ENCODE peak calls at places on chromosomes 13 and 19, in five cellular contexts. E is IMR-90, X is mammary epithelial cell, C is GM23338, L is GM12878. V is an unnamed sample.
A peak's percentile ranks its signal among the peaks of the same experiment; 100 is the strongest.

GRCh38 chr13:109918179-109918651 is 131.8 kb upstream of the IRS2 start:
- DNase-seq in E (peak; percentile 30), X (no peak), C (no peak), L (no peak), V (peak; percentile 14)

GRCh38 chr19:10238172-10238783 is 7.1 kb upstream of the S1PR2 start:
- DNase-seq in E (peak; percentile 91), X (no peak), C (no peak), L (no peak), V (peak; percentile 36)

GRCh38 chr19:9913237-9914000 is 22.9 kb downstream of the OLFM2 start:
- DNase-seq in E (no peak), X (no peak), C (no peak), L (no peak), V (peak; percentile 26)

GRCh38 chr13:99981115-99982020 is at the start of gene ZIC2:
- DNase-seq in E (no peak), X (peak; percentile 60), C (peak; percentile 86), L (no peak), V (no peak)

GRCh38 chr19:45145270-45146189 is 15.3 kb downstream of the NKPD1 start:
- DNase-seq in E (no peak), X (no peak), C (no peak), L (no peak), V (no peak)

GRCh38 chr19:50565984-50566903 is 2.0 kb downstream of the LRRC4B start:
- DNase-seq in E (no peak), X (no peak), C (peak; percentile 85), L (no peak), V (no peak)

GRCh38 chr13:74301200-74302063 is 167.2 kb upstream of the KLF12 start:
- DNase-seq in E (peak; percentile 24), X (no peak), C (peak; percentile 39), L (no peak), V (no peak)

GRCh38 chr13:24725379-24725778 is 38.6 kb upstream of the RNF17 start:
- DNase-seq in E (no peak), X (no peak), C (no peak), L (no peak), V (no peak)

GRCh38 chr19:30694156-30694555 is 322.0 kb downstream of the ZNF536 start:
- DNase-seq in E (no peak), X (no peak), C (no peak), L (no peak), V (no peak)

GRCh38 chr19:19403373-19403901 is 2.0 kb upstream of the GATAD2A start:
- DNase-seq in E (peak; percentile 44), X (peak; percentile 56), C (no peak), L (no peak), V (peak; percentile 51)

GRCh38 chr19:55545443-55545842 is at the start of gene SBK3:
- DNase-seq in E (no peak), X (no peak), C (no peak), L (no peak), V (no peak)
- H2AFZ ChIP-seq in E (peak within 1 kb of the TSS; percentile 82), X (no peak within 1 kb of the TSS), C (peak within 1 kb of the TSS; percentile 43), L (no peak within 1 kb of the TSS), V (no peak within 1 kb of the TSS)

GRCh38 chr19:28920269-28921066 is 292.5 kb downstream of the UQCRFS1 start:
- DNase-seq in E (peak; percentile 24), X (no peak), C (peak; percentile 29), L (no peak), V (no peak)
- H2AFZ ChIP-seq in E (peak overlapping the region; percentile 3), X (no peak overlapping the region), C (peak overlapping the region; percentile 98), L (no peak overlapping the region), V (no peak overlapping the region)

DNA sequence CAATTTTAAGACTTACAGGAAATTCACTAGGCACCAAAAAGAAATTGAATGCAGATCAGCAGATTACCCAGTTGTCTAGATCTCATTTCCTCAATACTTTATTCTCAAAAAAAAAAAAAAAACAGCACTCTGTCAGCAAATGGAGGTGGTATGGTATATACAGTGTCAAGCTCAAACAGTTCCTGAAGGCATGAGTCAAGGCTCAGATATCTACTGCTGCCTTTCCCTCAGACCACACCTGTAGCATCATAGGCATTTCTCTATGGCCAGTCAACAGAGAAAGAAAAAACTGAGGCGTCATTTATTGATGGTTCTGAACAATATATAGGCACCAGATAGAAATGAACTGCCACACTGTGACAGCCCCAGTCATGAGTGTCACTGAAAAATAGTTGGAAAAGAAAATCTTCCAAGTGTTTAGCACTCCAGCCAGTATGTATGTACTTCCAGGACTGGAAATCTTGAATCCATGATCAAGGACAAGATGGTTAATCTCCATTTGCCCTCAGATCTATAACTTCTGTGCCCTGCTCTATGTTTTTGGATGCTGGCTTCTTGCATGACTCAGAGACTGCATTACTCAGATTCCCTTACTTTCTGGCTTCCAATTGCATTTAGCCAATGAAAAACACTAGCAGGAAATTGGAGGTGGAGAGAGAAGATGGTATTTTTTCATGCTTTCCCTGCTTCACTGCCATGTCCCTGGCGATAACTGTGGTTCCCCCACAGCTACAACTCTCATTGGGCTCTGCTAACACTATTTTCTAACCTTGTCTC is 8.4 kb upstream of the COG3 start:
- DNase-seq in E (peak; percentile 69), X (peak; percentile 87), C (no peak), L (no peak), V (no peak)
- H2AFZ ChIP-seq in E (peak overlapping the region; percentile 87), X (peak overlapping the region; percentile 71), C (no peak overlapping the region), L (no peak overlapping the region), V (no peak overlapping the region)

GRCh38 chr19:49474545-49474930 is 523 bp downstream of the FLT3LG start:
- DNase-seq in E (no peak), X (no peak), C (no peak), L (no peak), V (no peak)
- H2AFZ ChIP-seq in E (peak overlapping the region; percentile 96), X (peak overlapping the region; percentile 87), C (no peak overlapping the region), L (peak overlapping the region; percentile 92), V (peak overlapping the region; percentile 46)

V was measured in mesenchymal stem cell.